ENCODE peak calls at places on chromosome 7, in ten cellular contexts. T is BJ, Q is left ventricle myocardium inferior, N is RWPE1, C is ovary, L is glutamatergic neuron, A is upper lobe of right lung, R is AG09309, W is spleen, U is kidney epithelial cell. D is an unnamed sample.

GRCh38 chr7:132178393-132178765 is 397.9 kb downstream of the PLXNA4 start:
- DNase-seq in T (no peak), Q (no peak), N (no peak), C (no peak), L (no peak), A (no peak), R (no peak), W (peak; percentile 32), U (no peak), D (no peak)

GRCh38 chr7:32048970-32049369 is 21.2 kb downstream of the PDE1C start:
- DNase-seq in T (no peak), Q (no peak), N (no peak), C (no peak), L (no peak), A (no peak), R (no peak), W (no peak), U (no peak), D (no peak)

GRCh38 chr7:47331179-47331565 is 250.7 kb downstream of the TNS3 start:
- DNase-seq in T (no peak), Q (no peak), N (no peak), C (no peak), L (no peak), A (no peak), R (no peak), W (no peak), U (no peak), D (no peak)

GRCh38 chr7:70303309-70303708 is 705.0 kb downstream of the AUTS2 start:
- DNase-seq in T (no peak), Q (no peak), N (no peak), C (no peak), L (no peak), A (no peak), R (no peak), W (no peak), U (no peak), D (no peak)

GRCh38 chr7:74063646-74064045 is 20.0 kb upstream of the LIMK1 start:
- DNase-seq in T (no peak), Q (no peak), N (no peak), C (no peak), L (no peak), A (no peak), R (no peak), W (no peak), U (no peak), D (no peak)

GRCh38 chr7:17680943-17681351 is 259.3 kb downstream of the SNX13 start:
- DNase-seq in T (no peak), Q (no peak), N (no peak), C (no peak), L (no peak), A (no peak), R (no peak), W (no peak), U (no peak), D (no peak)

GRCh38 chr7:27501001-27501400 is 161.7 kb downstream of the HIBADH start:
- DNase-seq in T (no peak), Q (no peak), N (no peak), C (no peak), L (no peak), A (peak; percentile 40), R (no peak), W (no peak), U (no peak), D (no peak)

GRCh38 chr7:2474813-2475677 is 1.2 kb downstream of the GRIFIN start:
- DNase-seq in T (no peak), Q (no peak), N (no peak), C (no peak), L (no peak), A (peak; percentile 61), R (no peak), W (no peak), U (no peak), D (no peak)

GRCh38 chr7:86929293-86930109 is 130.0 kb downstream of the ELAPOR2 start:
- DNase-seq in T (no peak), Q (no peak), N (no peak), C (no peak), L (no peak), A (no peak), R (no peak), W (no peak), U (no peak), D (no peak)

GRCh38 chr7:112067609-112068540 is 138.3 kb downstream of the DOCK4 start:
- DNase-seq in T (no peak), Q (no peak), N (no peak), C (no peak), L (no peak), A (no peak), R (no peak), W (no peak), U (no peak), D (no peak)

GRCh38 chr7:32164341-32164996 is 94.3 kb upstream of the PDE1C start:
- DNase-seq in T (no peak), Q (no peak), N (peak; percentile 67), C (no peak), L (no peak), A (no peak), R (peak; percentile 38), W (no peak), U (no peak), D (no peak)

DNA sequence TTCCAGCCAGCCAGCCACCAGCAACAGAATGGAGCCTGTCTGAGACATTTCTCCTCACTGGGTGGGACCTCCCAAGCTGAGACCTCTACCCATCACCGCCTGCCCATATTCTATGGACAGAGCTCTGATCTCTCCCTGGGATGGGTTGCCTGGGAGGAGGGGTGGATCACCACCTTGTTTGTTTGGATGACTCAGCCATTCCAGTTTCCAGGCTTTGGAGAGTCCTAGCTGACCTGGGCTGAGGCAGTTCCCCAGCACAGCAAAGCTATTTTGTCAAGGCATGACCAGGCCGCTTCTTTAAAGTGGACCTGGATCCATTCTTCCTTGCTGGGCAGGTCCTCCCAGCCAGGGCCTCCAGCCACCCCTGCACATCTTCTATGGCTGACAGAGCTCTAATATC is 982.3 kb downstream of the DNAJB9 start:
- DNase-seq in T (no peak), Q (no peak), N (no peak), C (no peak), L (no peak), A (no peak), R (no peak), W (no peak), U (no peak), D (no peak)
- TF ChIP-seq CTCF in T (no peak), Q (no peak), N (no peak), C (no peak), L (no peak), A (no peak), R (no peak), W (no peak), U (no peak), D (no peak)

GRCh38 chr7:102165136-102165535 is 121.5 kb upstream of the SH2B2 start:
- DNase-seq in T (no peak), Q (no peak), N (no peak), C (no peak), L (no peak), A (no peak), R (no peak), W (no peak), U (no peak), D (no peak)

GRCh38 chr7:102169651-102170416 is 116.8 kb upstream of the SH2B2 start:
- DNase-seq in T (no peak), Q (no peak), N (no peak), C (no peak), L (no peak), A (no peak), R (peak; percentile 5), W (no peak), U (no peak), D (no peak)

GRCh38 chr7:102170417-102170970 is 116.2 kb upstream of the SH2B2 start:
- DNase-seq in T (no peak), Q (no peak), N (no peak), C (peak; percentile 45), L (peak; percentile 69), A (no peak), R (no peak), W (no peak), U (no peak), D (no peak)

GRCh38 chr7:102167254-102167653 is 119.4 kb upstream of the SH2B2 start:
- DNase-seq in T (no peak), Q (no peak), N (no peak), C (no peak), L (no peak), A (no peak), R (no peak), W (no peak), U (no peak), D (no peak)
- TF ChIP-seq CTCF in T (no peak), Q (no peak), N (no peak), C (no peak), L (no peak), A (no peak), R (no peak), W (no peak), U (no peak), D (no peak)

GRCh38 chr7:77349141-77349540 is 67.0 kb downstream of the GSAP start:
- DNase-seq in T (no peak), Q (no peak), N (no peak), C (no peak), L (no peak), A (no peak), R (no peak), W (no peak), U (peak; percentile 19), D (no peak)

GRCh38 chr7:77351539-77352004 is 64.6 kb downstream of the GSAP start:
- DNase-seq in T (no peak), Q (peak; percentile 28), N (no peak), C (no peak), L (no peak), A (no peak), R (no peak), W (peak; percentile 88), U (no peak), D (no peak)

GRCh38 chr7:77352688-77353406 is 63.3 kb downstream of the GSAP start:
- DNase-seq in T (no peak), Q (no peak), N (no peak), C (no peak), L (no peak), A (no peak), R (no peak), W (no peak), U (no peak), D (no peak)

GRCh38 chr7:77346441-77346840 is 69.7 kb downstream of the GSAP start:
- DNase-seq in T (no peak), Q (no peak), N (no peak), C (no peak), L (no peak), A (no peak), R (no peak), W (no peak), U (no peak), D (no peak)

DNA sequence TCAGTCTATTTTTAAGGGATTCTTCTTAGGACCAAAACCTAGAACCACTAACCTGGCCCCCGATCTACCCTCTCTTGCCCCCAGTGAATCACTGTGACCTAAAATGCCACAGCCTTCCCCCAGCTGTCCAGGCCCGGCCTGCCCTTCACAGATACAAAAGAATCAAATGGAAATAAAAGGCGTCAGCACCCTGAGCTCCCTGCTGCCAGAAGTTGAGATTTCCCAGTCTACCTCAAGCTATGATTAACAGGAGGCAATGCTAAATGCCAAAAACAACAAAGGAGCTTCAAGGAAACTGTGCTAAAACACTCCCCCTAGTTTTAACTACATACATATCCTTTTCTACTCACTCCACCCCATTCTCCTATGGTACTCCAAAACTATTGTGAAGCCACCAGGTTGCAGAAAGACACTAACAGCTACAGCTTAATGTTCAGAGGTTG is 67.8 kb downstream of the GSAP start:
- DNase-seq in T (no peak), Q (no peak), N (no peak), C (peak; percentile 54), L (no peak), A (no peak), R (peak; percentile 40), W (no peak), U (peak; percentile 73), D (no peak)
- TF ChIP-seq CTCF in T (no peak), Q (no peak), N (no peak), C (no peak), L (no peak), A (no peak), R (peak; percentile 14), W (no peak), U (no peak), D (no peak)

GRCh38 chr7:108067844-108068243 is 62.3 kb downstream of the LAMB4 start:
- DNase-seq in T (no peak), Q (no peak), N (no peak), C (no peak), L (no peak), A (no peak), R (no peak), W (no peak), U (no peak), D (no peak)
- TF ChIP-seq CTCF in T (no peak), Q (no peak), N (no peak), C (no peak), L (no peak), A (no peak), R (no peak), W (no peak), U (no peak), D (no peak)